ENCODE peak calls at places on chromosomes 13 and 19, in ten cellular contexts. I is cardiac muscle cell; O is left lung; Z is cardiac fibroblast; A is epithelial cell of esophagus; W is fibroblast of pulmonary artery; C is thoracic aorta; V is suprapubic skin; G is CD8-positive, alpha-beta T cell; J is astrocyte. L is an unnamed sample.

GRCh38 chr13:96785986-96786385 is 208.3 kb downstream of the OXGR1 start:
- DNase-seq in A (no peak), W (no peak), V (no peak), Z (no peak), O (no peak), J (no peak), I (no peak), G (no peak), C (no peak), L (no peak)

GRCh38 chr19:3606174-3606689 is 443 bp downstream of the TBXA2R start:
- DNase-seq in A (no peak), C (no peak), I (no peak), Z (no peak), G (peak; percentile 23), J (no peak), V (peak; percentile 68), W (no peak), O (no peak), L (no peak)

GRCh38 chr13:51942189-51942588 is 69.1 kb downstream of the ATP7B start:
- DNase-seq in I (no peak), O (no peak), J (no peak), A (peak; percentile 32), C (no peak), V (no peak), W (no peak), G (no peak), Z (no peak), L (no peak)

GRCh38 chr13:23378009-23378632 is 55.4 kb downstream of the SACS start:
- DNase-seq in C (peak; percentile 66), A (peak; percentile 93), G (peak; percentile 52), O (no peak), J (peak; percentile 99), I (peak; percentile 92), Z (peak; percentile 92), V (no peak), W (peak; percentile 93), L (no peak)

GRCh38 chr13:40562975-40563349 is 103.5 kb downstream of the FOXO1 start:
- DNase-seq in W (no peak), I (no peak), Z (no peak), J (peak; percentile 19), V (no peak), C (no peak), G (no peak), A (no peak), O (no peak), L (no peak)

GRCh38 chr13:101989798-101990350 is 412.0 kb downstream of the FGF14 start:
- DNase-seq in C (no peak), V (no peak), O (no peak), Z (no peak), J (no peak), I (no peak), G (no peak), W (no peak), A (no peak), L (no peak)

GRCh38 chr13:49690133-49690989 is 925 bp downstream of the EBPL start:
- DNase-seq in G (no peak), O (no peak), A (peak; percentile 69), Z (peak; percentile 60), W (peak; percentile 75), J (peak; percentile 60), I (peak; percentile 71), V (no peak), C (no peak), L (no peak)

GRCh38 chr19:33456845-33457220 is 64.8 kb downstream of the PEPD start:
- DNase-seq in V (peak; percentile 26), A (no peak), C (no peak), Z (no peak), I (no peak), W (no peak), O (peak; percentile 15), G (no peak), J (no peak), L (no peak)

GRCh38 chr19:36898422-36898821 is 17.7 kb downstream of the ZNF829 start:
- DNase-seq in G (no peak), I (no peak), J (no peak), C (no peak), W (no peak), A (no peak), V (no peak), Z (no peak), O (no peak), L (no peak)

GRCh38 chr13:90177519-90177918 is 1170.0 kb upstream of the MIR17HG start:
- DNase-seq in I (no peak), V (no peak), W (no peak), Z (no peak), G (no peak), O (no peak), C (no peak), A (no peak), J (no peak), L (no peak)

GRCh38 chr19:11322269-11323024 is 17.0 kb downstream of the RAB3D start:
- DNase-seq in A (no peak), Z (no peak), J (no peak), W (no peak), I (no peak), G (no peak), V (no peak), C (no peak), O (no peak), L (no peak)

GRCh38 chr19:44738603-44739585 is 9.6 kb upstream of the BCL3 start:
- DNase-seq in J (no peak), G (no peak), W (no peak), C (no peak), O (peak; percentile 70), I (no peak), A (peak; percentile 35), V (no peak), Z (no peak), L (no peak)

DNA sequence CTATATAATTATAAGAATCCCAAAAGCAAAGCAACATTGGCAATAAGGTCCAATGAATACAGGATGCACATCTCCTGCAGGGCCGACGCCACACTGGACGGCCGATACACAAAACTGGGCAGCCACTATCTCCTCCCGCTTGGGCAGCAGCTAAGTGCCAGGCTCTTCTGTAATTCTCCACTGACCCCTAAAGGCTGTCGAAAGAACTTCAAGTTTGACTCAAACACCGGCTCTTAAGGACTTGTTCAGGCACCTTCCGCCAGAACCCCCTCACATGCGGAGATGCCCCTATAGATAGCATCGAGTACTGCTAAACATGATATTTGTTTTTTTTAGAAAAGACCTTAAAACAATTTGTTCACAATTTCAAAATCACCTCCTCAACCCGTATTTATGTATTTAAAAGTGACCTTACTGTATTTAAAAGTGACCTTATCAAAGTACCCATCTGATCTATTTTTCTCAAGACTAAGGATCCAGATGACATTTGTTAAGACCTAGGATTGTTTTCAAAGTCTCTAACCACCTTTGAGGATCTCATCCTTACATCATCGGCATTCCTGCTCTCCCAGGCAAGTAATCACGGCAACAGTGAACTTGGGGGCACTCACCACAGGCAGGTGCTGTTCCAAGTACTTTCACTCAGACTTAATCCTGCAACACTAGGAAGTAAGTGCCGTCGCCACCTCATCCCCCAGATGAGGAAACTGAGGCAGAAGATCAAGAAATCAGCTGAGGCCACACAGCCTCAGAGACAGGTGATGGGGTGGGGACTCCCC is 77.8 kb downstream of the TUBGCP3 start:
- DNase-seq in I (peak; percentile 64), C (no peak), G (no peak), O (peak; percentile 40), J (peak; percentile 58), Z (peak; percentile 66), W (peak; percentile 73), A (peak; percentile 68), V (no peak), L (no peak)
- TF ChIP-seq CTCF in I (peak; percentile 48), C (peak; percentile 50), G (no peak), O (peak; percentile 51), J (peak; percentile 40), Z (peak; percentile 48), W (peak; percentile 51), A (peak; percentile 59), V (peak; percentile 26), L (peak; percentile 77)

DNA sequence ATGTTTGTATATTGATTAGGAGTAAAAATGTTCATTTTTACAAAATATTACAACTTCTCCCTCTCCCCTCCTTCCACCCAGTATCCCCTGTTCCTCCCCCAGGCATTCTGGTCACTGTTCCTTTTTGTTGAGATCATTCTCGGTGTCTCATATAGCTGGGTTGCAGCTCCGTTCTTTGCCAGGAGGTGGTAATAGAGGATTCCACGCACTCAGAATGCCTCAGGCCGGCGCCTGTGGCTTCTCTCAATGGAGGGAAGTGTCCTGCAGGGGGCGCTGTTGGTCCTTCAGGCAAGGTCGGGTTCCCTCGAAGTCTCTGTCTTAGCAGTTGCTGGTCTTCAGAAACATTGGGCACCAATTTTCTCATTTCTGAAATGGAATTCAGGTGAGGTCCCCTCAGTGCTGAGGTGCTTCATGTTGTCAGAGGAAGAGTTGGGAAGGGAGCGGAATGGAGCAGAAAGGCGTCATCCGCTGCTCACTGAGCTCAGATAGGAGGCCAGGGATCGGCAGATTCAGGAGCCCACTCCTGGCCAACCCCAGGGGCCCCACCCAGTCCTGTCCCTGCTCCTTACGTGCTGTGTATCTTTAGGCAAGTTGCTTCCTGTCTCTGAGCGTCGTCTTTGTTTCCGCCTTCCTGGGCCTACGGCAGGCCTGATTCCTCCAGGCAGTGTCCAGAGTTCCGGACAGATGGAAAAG is 10.3 kb upstream of the GARIN5A start:
- DNase-seq in I (peak; percentile 44), C (no peak), V (no peak), O (no peak), W (peak; percentile 43), A (peak; percentile 18), J (no peak), G (peak; percentile 71), Z (peak; percentile 31), L (no peak)
- TF ChIP-seq CTCF in I (peak; percentile 50), C (no peak), V (no peak), O (no peak), W (peak; percentile 49), A (peak; percentile 38), J (peak; percentile 21), G (peak; percentile 54), Z (peak; percentile 58), L (peak; percentile 77)

GRCh38 chr13:91401916-91402315 is 3.5 kb downstream of the GPC5 start:
- DNase-seq in V (no peak), O (no peak), Z (no peak), W (no peak), G (no peak), J (no peak), A (no peak), I (no peak), C (no peak), L (no peak)

GRCh38 chr13:91409661-91410060 is 11.2 kb downstream of the GPC5 start:
- DNase-seq in Z (no peak), I (no peak), V (no peak), C (no peak), A (no peak), O (no peak), G (no peak), W (no peak), J (no peak), L (no peak)

GRCh38 chr13:91405240-91405639 is 6.8 kb downstream of the GPC5 start:
- DNase-seq in I (no peak), A (no peak), O (no peak), J (no peak), C (no peak), W (no peak), Z (no peak), V (no peak), G (peak; percentile 15), L (no peak)

GRCh38 chr13:91406619-91407018 is 8.2 kb downstream of the GPC5 start:
- DNase-seq in A (peak; percentile 42), W (peak; percentile 61), G (peak; percentile 16), I (peak; percentile 55), V (no peak), Z (peak; percentile 57), J (peak; percentile 21), C (no peak), O (no peak), L (no peak)
- TF ChIP-seq CTCF in A (peak; percentile 52), W (peak; percentile 62), G (no peak), I (peak; percentile 70), V (no peak), Z (peak; percentile 55), J (peak; percentile 61), C (no peak), O (no peak), L (peak; percentile 68)

GRCh38 chr19:9431475-9431874 is 3.9 kb downstream of the ZNF266 start:
- DNase-seq in W (no peak), C (no peak), Z (peak; percentile 30), V (no peak), O (no peak), A (peak; percentile 53), I (peak; percentile 49), J (no peak), G (peak; percentile 54), L (no peak)
- TF ChIP-seq CTCF in W (peak; percentile 30), C (no peak), Z (peak; percentile 78), V (no peak), O (peak; percentile 15), A (peak; percentile 52), I (peak; percentile 52), J (no peak), G (peak; percentile 74), L (peak; percentile 72)